ENCODE peak calls at places on chromosomes 11 and 22, in four cellular contexts. W is Peyer's patch, R is IMR-90, E is ovary. Y is an unnamed sample. For H3K27me3 and H3K4me1, the result is how much of the 10 kb centered on the place peaks cover.

GRCh38 chr11:104337273-104337672 is 173.3 kb upstream of the PDGFD start:
- DNase-seq in R (no peak), W (no peak), E (no peak), Y (no peak)

GRCh38 chr22:26860233-26860765 is 202.9 kb downstream of the MIAT start:
- DNase-seq in E (no peak), R (no peak), W (no peak), Y (no peak)

GRCh38 chr11:65651589-65652510 is 10.9 kb downstream of the RELA start:
- DNase-seq in E (peak), W (peak), R (peak), Y (peak)

GRCh38 chr22:41682033-41682807 is 6.4 kb downstream of the SNU13 start:
- DNase-seq in R (peak), E (peak), W (peak), Y (peak)

GRCh38 chr22:22207845-22208564 is 36.6 kb upstream of the VPREB1 start:
- DNase-seq in R (peak), E (no peak), W (peak), Y (peak)

GRCh38 chr11:130849215-130849568 is 67.1 kb downstream of the SNX19 start:
- DNase-seq in W (no peak), R (peak), E (no peak), Y (no peak)

GRCh38 chr11:122343247-122343646 is 227.2 kb upstream of the BLID start:
- DNase-seq in W (no peak), R (no peak), E (no peak), Y (no peak)

GRCh38 chr22:47303161-47303890 is 540.9 kb downstream of the TBC1D22A start:
- DNase-seq in W (no peak), R (no peak), E (no peak), Y (no peak)

GRCh38 chr22:28410050-28410816 is 269.4 kb downstream of the TTC28 start:
- DNase-seq in E (no peak), W (no peak), R (peak), Y (no peak)

GRCh38 chr11:34475656-34476055 is 36.9 kb downstream of the CAT start:
- DNase-seq in R (no peak), E (no peak), W (no peak), Y (no peak)

GRCh38 chr22:27507066-27507715 is 294.4 kb downstream of the MN1 start:
- DNase-seq in E (no peak), R (no peak), W (no peak), Y (no peak)

GRCh38 chr22:40367342-40367741 is 3.1 kb upstream of the SGSM3 start:
- DNase-seq in E (no peak), W (peak), R (no peak), Y (peak)

GRCh38 chr11:118911113-118911879 is 14.4 kb downstream of the BCL9L start:
- DNase-seq in E (no peak), R (peak), W (peak), Y (peak)

GRCh38 chr22:47794851-47795250 is 1032.4 kb downstream of the TBC1D22A start:
- DNase-seq in W (peak), E (no peak), R (no peak), Y (no peak)

GRCh38 chr11:22715971-22716370 is 49.6 kb downstream of the GAS2 start:
- DNase-seq in R (no peak), E (no peak), W (no peak), Y (no peak)

GRCh38 chr11:64917663-64917995 is 620 bp upstream of the ATG2A start:
- DNase-seq in W (no peak), E (no peak), R (no peak), Y (no peak)

GRCh38 chr22:30667092-30667485 is 586 bp downstream of the DUSP18 start:
- DNase-seq in W (peak), R (no peak), E (no peak), Y (no peak)

GRCh38 chr11:22807855-22808558 is 21.6 kb downstream of the SVIP start:
- DNase-seq in E (no peak), W (no peak), R (peak), Y (no peak)

GRCh38 chr22:32880906-32881596 is 79.5 kb downstream of the TIMP3 start:
- DNase-seq in W (no peak), E (peak), R (peak), Y (peak)

GRCh38 chr11:111719379-111719778 is 46.8 kb downstream of the PPP2R1B start:
- DNase-seq in E (no peak), W (no peak), R (peak), Y (no peak)

GRCh38 chr11:72975778-72976520 is 161.7 kb downstream of the ATG16L2 start:
- DNase-seq in W (no peak), R (peak), E (no peak), Y (no peak)

GRCh38 chr22:18070556-18071306 is 7.1 kb upstream of the PEX26 start:
- DNase-seq in W (no peak), R (no peak), E (peak), Y (no peak)

GRCh38 chr11:62202910-62203309 is 5.6 kb upstream of the SCGB2A1 start:
- DNase-seq in E (no peak), R (no peak), W (no peak), Y (no peak)

GRCh38 chr11:93861808-93862207 is 11.4 kb upstream of the VSTM5 start:
- DNase-seq in W (no peak), E (no peak), R (no peak), Y (no peak)

GRCh38 chr11:22163394-22163797 is 29.5 kb upstream of the ANO5 start:
- DNase-seq in E (no peak), W (no peak), R (no peak), Y (no peak)

GRCh38 chr11:5564259-5565019 is 16.1 kb upstream of the OR52H1 start:
- DNase-seq in E (no peak), R (peak), W (no peak), Y (no peak)

GRCh38 chr11:46330154-46330886 is 16.9 kb upstream of the DGKZ start:
- DNase-seq in E (no peak), W (no peak), R (no peak), Y (no peak)

DNA sequence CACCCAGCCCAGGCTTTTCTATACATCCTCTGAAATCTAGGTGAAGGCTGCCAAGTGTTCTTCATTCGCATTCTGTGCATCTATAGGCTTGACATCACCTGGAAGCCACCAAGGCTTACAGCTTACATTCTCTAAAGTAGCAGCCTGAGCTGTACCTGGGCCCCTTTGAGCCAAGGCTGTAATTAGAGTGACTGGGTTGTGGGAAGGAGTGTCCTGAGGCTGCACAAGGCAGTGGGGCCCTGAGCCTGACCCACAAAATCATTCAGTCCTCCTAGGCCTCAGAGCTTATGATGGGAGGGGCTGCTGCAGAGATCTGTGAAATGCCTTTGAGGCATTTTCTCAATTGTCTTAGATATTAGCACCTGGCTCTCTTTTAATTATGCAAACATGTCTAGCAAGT is 33.0 kb upstream of the RDX start:
- DNase-seq in R (no peak), W (no peak), E (no peak), Y (no peak)
- H3K4me3 ChIP-seq in R (no peak), W (no peak), E (no peak), Y (no peak)

GRCh38 chr11:36126703-36127102 is 162.5 kb downstream of the COMMD9 start:
- DNase-seq in W (no peak), R (no peak), E (no peak), Y (no peak)
- H3K27me3 ChIP-seq in W (under half), R (under half), E (under half), Y (under half)

GRCh38 chr11:69525516-69526452 is 44.3 kb downstream of the LINC01488 start:
- DNase-seq in R (no peak), E (peak), W (peak), Y (peak)

GRCh38 chr11:69523453-69523852 is 42.0 kb downstream of the LINC01488 start:
- DNase-seq in R (no peak), E (no peak), W (no peak), Y (peak)

GRCh38 chr11:69524991-69525411 is 43.5 kb downstream of the LINC01488 start:
- DNase-seq in E (peak), W (no peak), R (no peak), Y (no peak)

GRCh38 chr11:69526453-69526810 is 45.0 kb downstream of the LINC01488 start:
- DNase-seq in E (peak), R (no peak), W (peak), Y (peak)

DNA sequence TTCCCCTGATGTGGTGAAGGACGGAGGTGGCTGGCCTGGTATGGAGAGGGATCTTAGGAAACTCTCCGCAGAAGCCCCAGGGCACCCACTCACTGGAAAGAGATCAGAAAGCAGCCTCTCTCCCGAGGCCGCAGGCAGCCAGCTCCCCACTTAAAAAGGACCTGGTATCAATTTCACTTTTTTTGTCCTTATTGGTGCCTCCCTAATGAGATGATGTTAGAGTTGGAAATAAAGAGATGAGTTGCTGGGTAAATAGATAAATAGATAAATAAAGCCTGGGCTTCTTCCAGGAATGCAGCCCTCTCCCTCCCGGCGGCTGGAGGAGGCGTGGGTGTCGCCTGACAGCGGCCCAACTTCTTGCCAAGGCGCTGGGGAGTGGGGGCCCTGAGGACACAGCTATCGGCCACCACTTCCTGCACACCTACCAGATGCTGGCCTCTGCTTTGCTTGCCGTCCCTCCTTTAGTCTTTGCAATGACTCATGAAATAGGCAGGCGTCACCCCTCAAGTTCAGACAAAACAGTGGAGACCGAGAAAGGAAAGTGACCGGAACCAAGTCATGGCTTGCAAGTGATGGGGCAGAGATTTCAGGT is 42.9 kb downstream of the LINC01488 start:
- DNase-seq in E (peak), W (no peak), R (peak), Y (no peak)
- H3K4me1 ChIP-seq in E (under half), W (under half), R (under half), Y (under half)

DNA sequence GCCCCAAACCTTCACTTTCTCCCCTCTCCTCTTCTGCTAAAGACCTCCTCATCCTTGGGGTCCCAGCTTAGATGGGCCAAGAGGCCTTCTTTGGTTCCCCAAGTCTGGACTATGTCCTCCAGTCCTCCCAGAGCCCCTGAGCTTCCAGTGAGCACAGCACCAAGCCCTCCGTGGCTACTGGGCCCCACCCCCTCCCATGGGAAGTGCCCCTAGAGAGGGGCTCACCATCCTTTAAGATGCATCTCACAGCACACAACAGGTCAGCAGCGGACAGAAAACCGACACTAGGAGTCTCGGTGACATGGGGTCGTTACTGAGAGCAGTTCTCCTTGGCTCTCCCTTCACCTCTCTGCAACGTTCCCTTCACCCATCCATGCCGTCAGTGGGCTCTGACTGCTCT is 2.7 kb downstream of the LRRC32 start:
- DNase-seq in W (no peak), R (no peak), E (peak), Y (no peak)
- H3K4me3 ChIP-seq in W (peak), R (no peak), E (no peak), Y (peak)

GRCh38 chr11:133697603-133698002 is 147.7 kb downstream of the SPATA19 start:
- DNase-seq in R (no peak), W (no peak), E (no peak), Y (no peak)
- H3K27me3 ChIP-seq in R (under half), W (under half), E (under half), Y (under half)

GRCh38 chr11:292211-293121 is 3.5 kb downstream of the PGGHG start:
- DNase-seq in W (peak), R (no peak), E (peak), Y (peak)

GRCh38 chr11:290621-291231 is 1.8 kb downstream of the PGGHG start:
- DNase-seq in E (peak), W (peak), R (no peak), Y (peak)

GRCh38 chr11:293293-293851 is 4.4 kb downstream of the PGGHG start:
- DNase-seq in W (no peak), E (peak), R (no peak), Y (no peak)

GRCh38 chr11:289706-290620 is 1.0 kb downstream of the PGGHG start:
- DNase-seq in W (peak), E (peak), R (no peak), Y (peak)

DNA sequence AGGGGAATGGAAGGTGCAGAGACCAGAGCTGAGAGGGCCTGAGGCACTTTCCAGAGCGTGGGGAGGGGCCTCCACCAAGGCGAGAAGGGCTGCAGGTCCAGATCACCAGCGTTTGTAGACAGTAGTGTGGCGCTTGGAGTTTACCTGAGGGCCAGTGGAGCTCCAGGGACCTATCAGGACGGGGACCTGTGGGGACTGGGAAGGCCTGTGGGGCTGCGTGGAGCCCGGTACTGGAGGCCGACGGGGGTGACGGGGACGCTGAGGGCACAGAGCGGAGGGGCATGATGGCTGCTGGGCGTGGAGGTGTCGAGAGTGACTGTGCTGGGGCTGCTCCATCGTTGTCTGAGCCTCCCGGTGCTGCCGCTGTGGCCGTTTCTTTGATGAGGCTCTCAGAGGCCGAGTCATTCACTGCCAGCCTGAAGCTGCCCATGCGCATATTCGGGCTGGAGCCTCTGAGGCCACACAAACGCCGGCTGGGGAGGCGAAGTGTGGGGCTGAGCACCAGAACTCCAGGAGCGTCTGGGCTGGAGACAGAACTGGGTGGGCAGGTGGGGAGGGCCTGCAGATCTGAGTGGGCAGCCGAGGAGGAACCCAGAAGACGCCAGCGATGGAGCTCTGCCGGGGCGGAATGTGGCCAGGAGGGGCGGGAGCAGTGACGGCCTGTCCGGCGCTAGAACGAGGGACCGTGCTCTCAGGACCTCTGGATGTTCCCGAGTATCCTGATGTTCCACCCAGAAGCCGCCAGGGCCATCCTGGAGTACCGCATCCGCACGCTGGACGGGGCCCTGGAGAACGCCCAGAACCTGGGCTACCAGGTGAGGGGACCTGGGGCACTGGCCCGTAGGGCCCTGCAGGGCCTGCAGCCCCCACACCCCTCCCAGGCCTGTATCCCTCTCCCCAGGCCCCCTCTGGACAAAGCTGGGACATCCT is 2.6 kb downstream of the PGGHG start:
- DNase-seq in W (peak), R (no peak), E (peak), Y (peak)
- H3K4me1 ChIP-seq in W (under half), R (under half), E (under half), Y (under half)

GRCh38 chr11:17387280-17387679 is 1.2 kb downstream of the KCNJ11 start:
- DNase-seq in E (no peak), R (no peak), W (no peak), Y (no peak)

GRCh38 chr11:17389957-17390649 is 1.6 kb upstream of the KCNJ11 start:
- DNase-seq in W (no peak), E (no peak), R (no peak), Y (no peak)

GRCh38 chr11:17387811-17388210 is 648 bp downstream of the KCNJ11 start:
- DNase-seq in R (no peak), W (no peak), E (no peak), Y (no peak)

GRCh38 chr11:17389205-17389956 is 922 bp upstream of the KCNJ11 start:
- DNase-seq in W (peak), E (peak), R (peak), Y (peak)

GRCh38 chr11:17388609-17389204 is at the start of gene KCNJ11:
- DNase-seq in R (no peak), E (no peak), W (peak), Y (no peak)
- H3K4me3 ChIP-seq in R (peak), E (peak), W (peak), Y (peak)

GRCh38 chr22:43287441-43287840 is 55.7 kb downstream of the SCUBE1 start:
- DNase-seq in R (no peak), E (no peak), W (no peak), Y (no peak)
- H3K27me3 ChIP-seq in R (under half), E (under half), W (under half), Y (under half)

Y was measured in aorta.